ENCODE peak calls at places on chromosomes 4 and X, in four cellular contexts. W is neural crest cell, T is lower lobe of right lung, R is astrocyte of the spinal cord. S is an unnamed sample.

GRCh38 chr4:45453258-45453841 is 670.5 kb downstream of the GABRG1 start:
- DNase-seq in R (peak), W (no peak), T (no peak), S (no peak)

GRCh38 chrX:79081895-79082512 is 62.5 kb upstream of the GPR174 start:
- DNase-seq in T (no peak), R (peak), W (peak), S (no peak)

GRCh38 chrX:105872921-105873320 is 50.6 kb downstream of the NRK start:
- DNase-seq in R (peak), W (no peak), T (no peak), S (no peak)

GRCh38 chr4:115090483-115091075 is 22.8 kb downstream of the NDST4 start:
- DNase-seq in W (no peak), R (peak), T (no peak), S (no peak)

GRCh38 chrX:119698835-119699234 is 5.9 kb upstream of the SEPTIN6 start:
- DNase-seq in T (no peak), W (peak), R (peak), S (no peak)

GRCh38 chr4:7367894-7368293 is 66.8 kb downstream of the PSAPL1 start:
- DNase-seq in W (no peak), R (no peak), T (no peak), S (no peak)

GRCh38 chr4:80071643-80072606 is 1.1 kb downstream of the ANTXR2 start:
- DNase-seq in T (peak), R (peak), W (peak), S (peak)

GRCh38 chr4:100188829-100189228 is 1.4 kb downstream of the DDIT4L start:
- DNase-seq in R (no peak), W (no peak), T (no peak), S (no peak)

GRCh38 chr4:169099775-169100180 is 89.7 kb upstream of the CBR4 start:
- DNase-seq in R (peak), T (no peak), W (no peak), S (no peak)

GRCh38 chr4:148053298-148054003 is 321.6 kb downstream of the ARHGAP10 start:
- DNase-seq in R (no peak), T (no peak), W (no peak), S (no peak)

GRCh38 chr4:2252530-2252924 is 9.4 kb downstream of the MXD4 start:
- DNase-seq in T (peak), W (no peak), R (no peak), S (no peak)

GRCh38 chr4:54400802-54401201 is 171.7 kb downstream of the PDGFRA start:
- DNase-seq in R (peak), T (no peak), W (no peak), S (no peak)

GRCh38 chr4:7909966-7910720 is 29.5 kb downstream of the AFAP1 start:
- DNase-seq in R (no peak), W (no peak), T (no peak), S (no peak)

GRCh38 chrX:153378607-153379006 is 22.5 kb downstream of the PNMA6E start:
- DNase-seq in R (no peak), W (no peak), T (no peak), S (no peak)

GRCh38 chrX:72131317-72132294 is at the start of gene RTL5:
- DNase-seq in W (peak), T (peak), R (peak), S (peak)

GRCh38 chr4:77007358-77008230 is 58.0 kb downstream of the SEPTIN11 start:
- DNase-seq in W (no peak), R (peak), T (peak), S (no peak)

GRCh38 chrX:11890843-11891514 is 132.9 kb downstream of the MSL3 start:
- DNase-seq in T (peak), W (no peak), R (no peak), S (no peak)

GRCh38 chrX:133544105-133544504 is 128.8 kb upstream of the GPC4 start:
- DNase-seq in W (no peak), R (peak), T (no peak), S (peak)

GRCh38 chr4:75158451-75158850 is 225.5 kb downstream of the PARM1 start:
- DNase-seq in W (no peak), T (no peak), R (no peak), S (no peak)

GRCh38 chrX:16882188-16882587 is 12.0 kb upstream of the RBBP7 start:
- DNase-seq in W (no peak), R (peak), T (peak), S (no peak)

GRCh38 chr4:106809083-106809482 is 227.0 kb downstream of the DKK2 start:
- DNase-seq in T (no peak), W (no peak), R (peak), S (no peak)

GRCh38 chrX:154417157-154417556 is 5.8 kb downstream of the TAFAZZIN start:
- DNase-seq in W (no peak), R (no peak), T (no peak), S (no peak)

DNA sequence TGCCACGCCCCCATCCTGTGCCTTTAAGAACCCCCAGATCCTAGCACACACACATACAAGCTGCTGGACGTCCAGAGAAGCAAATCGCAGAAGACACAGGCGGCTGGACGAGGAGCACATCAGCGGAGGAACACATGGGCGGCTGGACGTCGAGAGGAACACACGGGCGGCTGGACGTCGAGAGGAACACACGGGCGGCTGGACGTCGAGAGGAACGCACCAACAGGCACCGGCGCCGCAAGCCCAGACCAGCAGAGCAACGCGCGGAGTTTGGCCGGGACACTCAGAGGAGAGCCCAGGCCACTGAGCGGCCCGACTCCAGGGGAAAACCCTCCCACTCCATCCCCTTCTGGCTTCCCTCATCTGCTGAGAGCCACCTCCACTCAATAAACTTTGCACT is 17.2 kb downstream of the ZCCHC13 start:
- DNase-seq in R (no peak), T (no peak), W (no peak), S (no peak)
- TF ChIP-seq CTCF in R (no peak), T (no peak), W (no peak), S (no peak)

GRCh38 chr4:78923459-78924312 is 15.6 kb downstream of the PAQR3 start:
- DNase-seq in T (no peak), R (no peak), W (no peak), S (no peak)
- TF ChIP-seq CTCF in T (no peak), R (no peak), W (peak), S (no peak)

DNA sequence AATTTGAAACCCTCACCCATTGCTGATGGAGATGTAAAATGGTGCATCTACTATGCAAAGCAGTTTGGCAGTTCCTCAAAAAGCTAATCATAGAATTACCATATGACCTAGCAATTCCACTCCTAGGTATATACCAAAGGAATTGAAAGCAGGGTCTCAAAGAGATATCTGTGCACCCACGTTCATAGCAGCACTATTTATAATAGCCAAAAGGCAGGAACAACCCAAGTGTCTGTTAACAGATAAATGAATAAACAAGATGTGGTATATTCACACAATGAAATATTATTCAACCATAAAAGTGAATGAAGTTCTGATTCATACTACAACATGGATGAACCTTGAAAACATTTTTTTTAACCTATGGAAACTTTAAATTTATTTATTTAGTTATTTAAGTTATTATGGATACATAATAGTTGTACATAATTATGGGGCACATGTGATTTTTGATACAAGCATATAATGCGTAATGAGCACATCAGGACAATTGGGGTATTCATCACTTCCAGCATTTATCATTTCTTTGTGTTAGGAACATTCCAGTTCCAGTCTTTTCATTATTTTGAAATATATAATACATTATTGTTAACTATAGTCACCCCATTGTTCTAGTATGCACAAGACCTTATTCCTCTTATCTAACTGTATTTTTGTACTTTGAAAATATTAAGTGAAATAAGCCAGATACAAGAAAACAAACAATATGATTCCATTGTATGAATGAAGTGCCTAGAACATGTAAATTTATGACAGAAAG is 205.6 kb upstream of the CNKSR2 start:
- DNase-seq in T (no peak), R (no peak), W (no peak), S (no peak)
- TF ChIP-seq CTCF in T (no peak), R (no peak), W (no peak), S (no peak)

GRCh38 chr4:6109842-6110560 is 90.3 kb downstream of the JAKMIP1 start:
- DNase-seq in W (no peak), T (no peak), R (no peak), S (no peak)
- TF ChIP-seq CTCF in W (peak), T (peak), R (no peak), S (no peak)

GRCh38 chr4:17510582-17510981 is 1.3 kb downstream of the QDPR start:
- DNase-seq in T (no peak), R (no peak), W (no peak), S (no peak)

GRCh38 chr4:17512973-17513665 is 1.2 kb upstream of the QDPR start:
- DNase-seq in R (no peak), T (no peak), W (no peak), S (no peak)

GRCh38 chr4:17514865-17515264 is at the start of gene CLRN2:
- DNase-seq in W (no peak), T (no peak), R (no peak), S (no peak)

GRCh38 chr4:17511041-17511949 is 595 bp downstream of the QDPR start:
- DNase-seq in R (peak), T (peak), W (peak), S (no peak)

DNA sequence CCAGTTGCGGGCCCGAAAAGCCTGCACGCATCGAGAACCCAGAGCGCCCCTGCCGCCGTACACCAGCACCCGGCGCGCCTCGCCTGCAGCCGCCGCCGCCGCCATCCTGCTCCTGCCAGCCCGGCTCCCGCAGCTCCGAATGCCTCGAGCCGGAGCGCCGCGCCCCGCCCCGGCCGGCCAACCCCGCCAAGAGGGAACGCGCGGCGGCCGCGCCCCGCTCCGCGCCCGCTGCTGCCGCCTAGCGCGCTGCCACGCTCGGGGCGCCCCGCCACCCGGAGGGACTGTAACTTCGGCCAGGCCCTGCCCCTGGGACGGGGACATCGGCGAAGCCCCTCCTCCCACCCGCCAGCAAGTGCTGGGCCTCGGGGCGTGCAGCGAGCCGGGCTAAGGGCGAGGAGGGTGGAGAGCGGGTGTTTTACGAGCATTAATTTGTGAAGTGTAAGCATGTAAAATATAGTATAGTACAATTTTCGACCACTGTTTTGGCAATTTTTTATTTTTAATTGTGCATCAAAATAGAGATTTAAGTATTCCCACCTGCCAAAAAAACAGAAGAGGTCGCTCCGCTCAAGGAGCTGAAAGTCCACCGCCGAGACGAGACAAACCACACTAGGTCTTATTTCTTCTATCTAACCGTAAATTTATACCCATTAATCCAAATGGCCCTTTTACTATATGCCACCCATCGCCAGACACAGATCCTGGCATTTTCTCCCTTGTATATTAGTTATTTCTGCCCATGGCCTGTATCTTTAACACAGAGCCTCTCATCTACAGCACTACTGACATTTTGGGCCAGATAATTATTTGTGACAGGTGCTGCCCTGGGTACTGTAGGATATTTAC is at the start of gene QDPR:
- DNase-seq in R (peak), T (peak), W (peak), S (peak)
- TF ChIP-seq CTCF in R (peak), T (peak), W (peak), S (peak)

GRCh38 chr4:17786567-17786966 is 5.1 kb upstream of the FAM184B start:
- DNase-seq in R (peak), W (no peak), T (no peak), S (no peak)

GRCh38 chr4:17788956-17789355 is 7.5 kb upstream of the FAM184B start:
- DNase-seq in R (no peak), W (no peak), T (no peak), S (no peak)

GRCh38 chr4:17781831-17782287 is 438 bp upstream of the FAM184B start:
- DNase-seq in W (peak), R (no peak), T (no peak), S (no peak)

GRCh38 chr4:17787315-17787714 is 5.9 kb upstream of the FAM184B start:
- DNase-seq in T (no peak), W (no peak), R (peak), S (no peak)

GRCh38 chr4:17785858-17786257 is 4.4 kb upstream of the FAM184B start:
- DNase-seq in W (no peak), T (no peak), R (no peak), S (no peak)
- TF ChIP-seq CTCF in W (no peak), T (no peak), R (no peak), S (no peak)

DNA sequence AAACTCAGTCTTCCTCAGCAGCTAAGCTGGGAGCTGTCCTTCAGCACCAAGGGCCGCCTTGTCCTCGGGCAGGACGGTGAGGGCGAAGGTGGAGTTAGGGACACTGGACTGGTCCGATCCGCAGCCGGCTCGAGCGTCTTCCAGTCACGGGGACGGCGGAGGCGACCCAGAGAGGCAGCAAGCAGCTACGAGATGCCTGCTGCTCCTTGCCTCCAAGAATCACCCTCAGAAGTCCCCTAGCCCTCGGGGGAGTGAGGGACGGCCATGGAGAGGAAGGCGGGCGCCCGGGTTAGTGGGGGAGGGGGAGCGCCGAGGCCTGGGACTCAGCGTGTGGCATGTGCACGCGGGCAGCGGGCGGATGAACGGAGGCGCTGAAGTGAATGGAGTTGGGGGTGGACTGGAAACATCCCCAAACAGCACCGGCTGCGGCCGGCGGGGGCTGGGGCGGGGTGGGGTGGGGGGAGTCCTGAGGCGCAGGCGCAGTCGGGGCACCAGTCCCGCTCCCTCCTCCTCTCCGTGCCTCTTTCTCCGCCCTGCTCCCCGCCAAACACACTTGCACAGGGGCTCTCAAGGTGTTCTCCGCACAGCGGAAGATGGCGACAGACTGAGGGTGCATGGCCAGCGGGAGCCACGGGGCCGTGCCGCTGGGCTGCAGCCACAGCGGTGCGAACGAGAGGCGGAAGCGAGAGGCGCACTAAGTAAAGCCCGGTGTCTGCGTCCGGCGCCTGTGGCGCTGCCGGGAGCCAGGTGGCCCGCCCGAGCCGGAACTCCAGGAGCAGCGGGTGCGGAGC is at the start of gene NALF2:
- DNase-seq in T (peak), R (peak), W (peak), S (no peak)
- TF ChIP-seq CTCF in T (no peak), R (no peak), W (peak), S (no peak)

GRCh38 chr4:117085185-117085701 is at the start of gene TRAM1L1:
- DNase-seq in R (peak), W (peak), T (peak), S (peak)
- TF ChIP-seq CTCF in R (peak), W (peak), T (no peak), S (no peak)

DNA sequence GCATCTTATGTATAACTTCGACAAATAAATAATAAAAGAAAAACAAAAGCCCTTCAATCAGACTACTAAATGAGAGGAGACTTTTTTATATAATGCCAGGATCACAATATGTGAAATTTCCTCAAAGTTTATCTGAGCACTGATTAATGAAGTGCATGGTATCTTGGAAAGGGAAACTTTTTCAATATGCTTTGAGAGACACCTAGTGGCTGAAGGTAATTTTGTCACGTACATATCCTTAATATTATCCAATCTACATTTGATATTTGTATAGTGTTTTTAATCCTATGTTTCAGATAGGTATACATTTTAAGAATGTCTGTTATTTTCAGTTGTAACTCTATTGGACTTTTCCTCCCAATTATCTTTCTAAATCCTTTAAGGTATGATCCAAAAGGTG is 146.8 kb downstream of the KLHL4 start:
- DNase-seq in R (peak), T (no peak), W (no peak), S (no peak)
- TF ChIP-seq CTCF in R (peak), T (peak), W (peak), S (no peak)

DNA sequence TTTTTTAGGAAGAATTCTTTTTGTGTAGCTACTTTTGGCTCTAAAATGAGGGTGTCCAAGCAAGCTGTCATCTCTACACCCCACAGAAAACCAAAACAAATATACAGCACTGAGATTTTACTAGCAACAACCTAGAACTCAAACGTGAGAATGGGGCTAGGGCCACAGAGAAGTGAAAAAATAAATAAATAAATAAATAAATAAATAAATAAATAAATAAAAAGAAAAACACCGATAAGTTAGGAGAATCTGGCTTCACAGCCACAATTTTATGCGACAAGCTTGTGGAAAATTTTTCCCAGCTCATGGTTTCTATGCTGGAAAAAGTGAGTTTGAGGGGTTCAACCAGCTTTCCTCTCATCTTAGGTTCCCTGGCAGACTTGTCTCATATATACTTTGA is 324.6 kb upstream of the TACR3 start:
- DNase-seq in R (no peak), W (no peak), T (no peak), S (no peak)
- TF ChIP-seq CTCF in R (no peak), W (no peak), T (no peak), S (no peak)

S was measured in CD14-positive monocyte.